ENCODE peak calls at places on chromosomes 4 and X, in four cellular contexts. N is mammary epithelial cell, F is AG04450, Y is prostate gland. O is an unnamed sample. For H3K27me3, the result is how much of the 10 kb centered on the place peaks cover.

GRCh38 chr4:121073672-121074386 is 1.5 kb upstream of the NDNF start:
- DNase-seq in N (no peak), Y (no peak), F (no peak), O (no peak)

GRCh38 chr4:25861951-25862410 is 807 bp downstream of the SEL1L3 start:
- DNase-seq in F (no peak), N (no peak), Y (peak), O (peak)

GRCh38 chr4:47075241-47075640 is 43.9 kb downstream of the GABRB1 start:
- DNase-seq in N (peak), F (no peak), Y (no peak), O (peak)

GRCh38 chrX:17590892-17591740 is 146.2 kb upstream of the SCML1 start:
- DNase-seq in N (peak), Y (peak), F (no peak), O (peak)

GRCh38 chrX:11944486-11944885 is 186.4 kb downstream of the MSL3 start:
- DNase-seq in Y (no peak), N (peak), F (no peak), O (peak)

GRCh38 chr4:75596061-75596460 is 34.3 kb downstream of the CDKL2 start:
- DNase-seq in F (no peak), Y (no peak), N (no peak), O (no peak)

GRCh38 chrX:118392726-118393125 is 46.8 kb downstream of the WDR44 start:
- DNase-seq in F (no peak), Y (no peak), N (no peak), O (no peak)

GRCh38 chr4:27068151-27068862 is 207.7 kb downstream of the STIM2 start:
- DNase-seq in N (no peak), F (no peak), Y (no peak), O (no peak)

GRCh38 chr4:4913147-4913561 is 53.7 kb downstream of the MSX1 start:
- DNase-seq in N (no peak), F (no peak), Y (no peak), O (no peak)

GRCh38 chrX:41332005-41332404 is 2.0 kb upstream of the DDX3X start:
- DNase-seq in N (no peak), Y (no peak), F (no peak), O (no peak)

GRCh38 chrX:24355095-24355494 is 5.3 kb upstream of the SUPT20HL1 start:
- DNase-seq in N (no peak), F (no peak), Y (no peak), O (no peak)

GRCh38 chr4:7007944-7008343 is 35.2 kb upstream of the TADA2B start:
- DNase-seq in N (peak), F (no peak), Y (no peak), O (no peak)

GRCh38 chr4:100314057-100314456 is 123.8 kb upstream of the DDIT4L start:
- DNase-seq in Y (no peak), F (no peak), N (no peak), O (no peak)

GRCh38 chrX:129875669-129876068 is 30.3 kb upstream of the UTP14A start:
- DNase-seq in Y (no peak), F (peak), N (peak), O (peak)

GRCh38 chr4:38831653-38832052 is 25.0 kb downstream of the TLR6 start:
- DNase-seq in F (no peak), Y (no peak), N (no peak), O (no peak)

GRCh38 chrX:101219840-101220191 is 230 bp downstream of the DRP2 start:
- DNase-seq in F (no peak), N (no peak), Y (no peak), O (no peak)

GRCh38 chr4:117983541-117984451 is 50.5 kb upstream of the NDST3 start:
- DNase-seq in Y (no peak), F (no peak), N (peak), O (peak)

GRCh38 chrX:41245641-41246040 is 88.3 kb upstream of the DDX3X start:
- DNase-seq in Y (no peak), N (no peak), F (no peak), O (no peak)

GRCh38 chr4:77913353-77913752 is 50.7 kb downstream of the MRPL1 start:
- DNase-seq in N (no peak), F (no peak), Y (no peak), O (peak)

GRCh38 chr4:139389102-139389501 is 64.8 kb upstream of the RAB33B start:
- DNase-seq in Y (no peak), F (no peak), N (no peak), O (no peak)
- H3K27me3 ChIP-seq in Y (under half), F (under half), N (under half), O (under half)

DNA sequence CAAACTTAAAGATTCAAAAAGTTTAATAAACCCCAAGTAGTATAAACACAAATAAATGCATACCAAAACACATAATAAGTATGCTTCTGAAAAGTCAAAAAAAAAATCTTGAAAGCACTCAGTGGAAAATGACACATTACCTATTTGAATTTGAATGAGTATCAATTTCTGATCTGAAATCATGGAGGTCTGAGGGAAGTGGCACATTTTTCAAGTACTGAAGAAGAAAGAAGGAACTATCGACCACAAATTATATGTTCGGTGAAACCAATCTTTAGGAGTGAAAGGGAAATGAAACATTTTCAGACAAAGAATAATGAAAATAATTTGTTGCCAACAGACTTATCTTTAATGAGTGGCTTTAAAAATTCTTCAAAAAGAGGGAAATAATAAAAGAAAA is 12.1 kb upstream of the F9 start:
- DNase-seq in Y (no peak), F (no peak), N (no peak), O (no peak)
- H3K27me3 ChIP-seq in Y (under half), F (under half), N (under half), O (under half)

GRCh38 chr4:125836597-125837195 is 521.9 kb downstream of the FAT4 start:
- DNase-seq in N (no peak), F (no peak), Y (no peak), O (no peak)
- H3K27me3 ChIP-seq in N (under half), F (under half), Y (under half), O (under half)

GRCh38 chr4:185534850-185535761 is at the start of gene PDLIM3:
- DNase-seq in Y (peak), N (peak), F (no peak), O (no peak)

GRCh38 chr4:185529413-185529812 is 5.9 kb downstream of the PDLIM3 start:
- DNase-seq in N (no peak), Y (peak), F (no peak), O (no peak)

GRCh38 chr4:185534534-185534849 is 815 bp downstream of the PDLIM3 start:
- DNase-seq in N (no peak), Y (no peak), F (no peak), O (no peak)

GRCh38 chr4:185532795-185533324 is 2.4 kb downstream of the PDLIM3 start:
- DNase-seq in Y (no peak), N (no peak), F (no peak), O (no peak)

GRCh38 chr4:185532327-185532726 is 3.0 kb downstream of the PDLIM3 start:
- DNase-seq in F (no peak), Y (no peak), N (no peak), O (no peak)
- H3K27me3 ChIP-seq in F (under half), Y (under half), N (under half), O (under half)

GRCh38 chr4:105896984-105897760 is 1.9 kb downstream of the NPNT start:
- DNase-seq in F (no peak), Y (no peak), N (peak), O (peak)

GRCh38 chr4:105896461-105896939 is 1.2 kb downstream of the NPNT start:
- DNase-seq in Y (no peak), F (no peak), N (no peak), O (no peak)

GRCh38 chr4:105895609-105896460 is 564 bp downstream of the NPNT start:
- DNase-seq in N (peak), F (no peak), Y (peak), O (peak)

GRCh38 chr4:105894570-105895323 is 524 bp upstream of the NPNT start:
- DNase-seq in N (peak), F (no peak), Y (peak), O (peak)

GRCh38 chr4:105895324-105895608 is at the start of gene NPNT:
- DNase-seq in Y (no peak), F (no peak), N (no peak), O (no peak)
- H3K27me3 ChIP-seq in Y (under half), F (under half), N (under half), O (under half)

GRCh38 chrX:132401935-132402334 is 86.9 kb downstream of the MBNL3 start:
- DNase-seq in Y (peak), F (no peak), N (peak), O (peak)
- H3K27me3 ChIP-seq in Y (under half), F (under half), N (under half), O (under half)

GRCh38 chr4:155666701-155667537 is at the start of gene GUCY1A1:
- DNase-seq in Y (peak), N (peak), F (no peak), O (no peak)
- H3K27me3 ChIP-seq in Y (under half), N (under half), F (under half), O (under half)

GRCh38 chrX:153927936-153928760 is 2.1 kb upstream of the ARHGAP4 start:
- DNase-seq in N (peak), Y (peak), F (peak), O (peak)
- H3K27me3 ChIP-seq in N (under half), Y (under half), F (under half), O (under half)

DNA sequence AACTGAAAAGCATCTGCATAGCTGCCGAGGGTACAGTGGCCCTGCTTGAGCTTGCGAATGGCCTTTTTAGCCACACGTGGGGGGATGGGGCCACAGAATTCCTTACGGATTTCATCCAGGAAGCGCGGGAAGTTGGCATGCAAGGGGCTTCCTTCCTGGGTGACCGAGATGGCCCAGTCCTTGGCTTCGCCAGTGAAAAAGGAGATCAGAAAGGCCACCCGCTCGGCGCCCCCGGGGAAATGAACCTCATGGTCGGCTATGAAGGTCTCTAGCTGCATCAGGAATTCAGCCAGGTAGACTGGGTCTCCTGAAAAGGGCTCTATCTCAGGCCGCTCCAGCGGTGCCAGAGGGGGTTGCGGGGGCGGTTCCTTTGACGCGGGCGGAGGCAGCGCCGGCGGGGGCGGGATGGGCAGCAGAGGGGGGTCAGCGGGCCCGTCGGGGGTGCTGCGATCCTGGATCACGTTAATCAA is 918 bp downstream of the RTL5 start:
- DNase-seq in Y (no peak), F (no peak), N (no peak), O (no peak)
- H3K27me3 ChIP-seq in Y (under half), F (under half), N (under half), O (under half)